ENCODE peak calls at places on chromosomes 2 and 18, in six cellular contexts. A is DND-41, R is neural progenitor cell, H is fibroblast of lung, Z is colonic mucosa, V is endothelial cell of umbilical vein. I is an unnamed sample.

GRCh38 chr2:217538719-217539118 is 464.1 kb downstream of the TNS1 start:
- DNase-seq in Z (no peak), R (no peak), H (peak; percentile 44), V (no peak), A (no peak), I (no peak)

GRCh38 chr18:494602-494983 is 5.9 kb downstream of the COLEC12 start:
- DNase-seq in V (no peak), R (no peak), H (peak; percentile 79), A (no peak), Z (no peak), I (no peak)

GRCh38 chr18:2826581-2826980 is 20.2 kb upstream of the EMILIN2 start:
- DNase-seq in A (no peak), Z (no peak), R (no peak), V (no peak), H (no peak), I (no peak)

GRCh38 chr2:172859821-172860707 is 124.4 kb downstream of the RAPGEF4 start:
- DNase-seq in R (no peak), A (no peak), Z (no peak), V (peak; percentile 68), H (peak; percentile 12), I (no peak)

GRCh38 chr2:239343946-239344856 is 56.6 kb downstream of the HDAC4 start:
- DNase-seq in Z (peak; percentile 12), A (peak; percentile 4), V (no peak), R (no peak), H (peak; percentile 16), I (no peak)

GRCh38 chr2:41414486-41415230 is 633.2 kb upstream of the PKDCC start:
- DNase-seq in R (peak; percentile 83), Z (no peak), A (no peak), H (no peak), V (peak; percentile 39), I (peak; percentile 65)

GRCh38 chr18:32769242-32770180 is 3.3 kb downstream of the KLHL14 start:
- DNase-seq in H (no peak), Z (peak; percentile 16), R (peak; percentile 67), V (no peak), A (no peak), I (peak; percentile 83)

GRCh38 chr2:39942970-39943369 is 163.9 kb upstream of the THUMPD2 start:
- DNase-seq in Z (no peak), A (no peak), R (no peak), V (no peak), H (peak; percentile 83), I (no peak)

GRCh38 chr2:159755788-159756187 is 42.2 kb downstream of the CD302 start:
- DNase-seq in V (peak; percentile 49), R (peak; percentile 18), H (peak; percentile 66), Z (no peak), A (no peak), I (peak; percentile 67)

GRCh38 chr2:10977003-10977402 is 65.3 kb downstream of the KCNF1 start:
- DNase-seq in A (no peak), Z (no peak), H (peak; percentile 20), R (no peak), V (no peak), I (no peak)

GRCh38 chr2:147846382-147847081 is 1.7 kb downstream of the ACVR2A start:
- DNase-seq in V (peak; percentile 51), Z (no peak), R (no peak), A (no peak), H (peak; percentile 12), I (no peak)

GRCh38 chr2:215749092-215749957 is 264.0 kb downstream of the MREG start:
- DNase-seq in Z (no peak), A (no peak), H (peak; percentile 35), R (no peak), V (no peak), I (no peak)

GRCh38 chr2:5022056-5022455 is 670.1 kb upstream of the SOX11 start:
- DNase-seq in Z (no peak), H (no peak), A (no peak), R (no peak), V (no peak), I (no peak)

GRCh38 chr2:147525724-147526489 is 318.9 kb upstream of the ACVR2A start:
- DNase-seq in V (no peak), R (no peak), Z (no peak), A (peak; percentile 49), H (peak; percentile 6), I (no peak)

GRCh38 chr2:74501335-74502071 is 2.1 kb upstream of the LBX2 start:
- DNase-seq in Z (no peak), A (no peak), V (no peak), R (peak; percentile 41), H (no peak), I (peak; percentile 60)

DNA sequence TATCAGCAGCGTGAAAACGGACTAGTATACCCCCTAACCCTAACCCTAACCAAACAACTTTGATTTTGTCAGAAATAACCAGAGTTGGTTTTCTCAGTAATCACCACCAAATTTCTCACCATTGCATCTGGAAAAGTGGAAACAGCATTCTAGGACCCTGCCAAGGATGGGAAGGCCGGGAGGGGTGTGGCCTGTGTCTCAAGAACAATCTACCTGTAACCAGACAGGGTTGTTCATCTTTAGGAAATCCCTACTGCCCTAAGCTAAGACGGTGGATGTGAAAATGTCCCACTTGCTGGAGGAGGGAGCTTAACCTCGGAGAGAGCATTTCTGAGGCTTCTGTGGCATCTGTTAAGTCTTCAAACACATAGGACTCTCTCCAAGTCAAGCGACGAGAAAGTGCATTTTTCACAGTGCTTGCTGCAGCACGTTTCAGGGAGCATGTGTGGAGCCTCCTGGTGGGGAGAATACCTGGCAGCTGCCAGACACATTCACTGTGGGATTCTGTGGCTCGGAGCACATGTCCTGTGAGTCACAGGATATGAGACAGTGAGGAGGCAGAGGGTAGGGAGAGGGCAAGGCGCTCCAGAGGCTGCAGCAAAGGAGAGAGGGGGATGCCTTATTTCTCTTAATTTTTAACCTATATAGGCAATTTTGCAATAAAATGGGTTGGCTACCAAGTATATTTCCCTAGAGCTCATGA is 207.5 kb downstream of the SPP2 start:
- DNase-seq in Z (peak; percentile 37), V (peak; percentile 96), R (peak; percentile 60), A (peak; percentile 80), H (peak; percentile 99), I (peak; percentile 89)
- TF ChIP-seq CTCF in Z (peak; percentile 27), V (peak; percentile 84), R (peak; percentile 52), A (peak; percentile 75), H (peak; percentile 63), I (peak; percentile 76)

DNA sequence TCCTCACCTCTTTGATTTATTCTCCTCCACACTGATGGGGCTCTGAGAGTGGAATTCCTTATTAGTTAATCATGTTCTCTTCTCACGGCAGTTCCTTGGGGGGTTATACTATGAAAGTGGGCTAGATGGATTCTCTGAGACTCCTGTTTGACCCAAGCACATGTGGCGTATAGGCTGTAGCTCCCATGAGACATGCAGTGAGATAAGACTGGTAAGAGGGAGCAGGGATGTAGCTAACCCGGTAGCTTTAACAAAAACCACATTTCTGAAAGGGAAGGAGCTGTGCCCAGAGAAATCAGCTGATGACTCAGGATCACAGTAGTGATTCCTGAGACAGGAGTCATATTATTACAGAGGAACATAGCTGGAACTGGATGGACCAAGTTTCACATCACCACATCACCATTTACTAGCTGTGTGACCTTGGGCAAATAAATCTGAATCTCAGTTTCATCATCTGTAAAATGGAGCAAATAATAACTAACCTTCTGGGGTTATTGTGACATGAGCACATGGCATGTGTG is 82.9 kb downstream of the CRIM1 start:
- DNase-seq in V (peak; percentile 76), H (peak; percentile 99), R (no peak), Z (no peak), A (no peak), I (no peak)
- H3K9ac ChIP-seq in V (no peak overlapping the region), H (no peak overlapping the region), R (no peak overlapping the region), Z (no peak overlapping the region), A (no peak overlapping the region), I (no peak overlapping the region)

DNA sequence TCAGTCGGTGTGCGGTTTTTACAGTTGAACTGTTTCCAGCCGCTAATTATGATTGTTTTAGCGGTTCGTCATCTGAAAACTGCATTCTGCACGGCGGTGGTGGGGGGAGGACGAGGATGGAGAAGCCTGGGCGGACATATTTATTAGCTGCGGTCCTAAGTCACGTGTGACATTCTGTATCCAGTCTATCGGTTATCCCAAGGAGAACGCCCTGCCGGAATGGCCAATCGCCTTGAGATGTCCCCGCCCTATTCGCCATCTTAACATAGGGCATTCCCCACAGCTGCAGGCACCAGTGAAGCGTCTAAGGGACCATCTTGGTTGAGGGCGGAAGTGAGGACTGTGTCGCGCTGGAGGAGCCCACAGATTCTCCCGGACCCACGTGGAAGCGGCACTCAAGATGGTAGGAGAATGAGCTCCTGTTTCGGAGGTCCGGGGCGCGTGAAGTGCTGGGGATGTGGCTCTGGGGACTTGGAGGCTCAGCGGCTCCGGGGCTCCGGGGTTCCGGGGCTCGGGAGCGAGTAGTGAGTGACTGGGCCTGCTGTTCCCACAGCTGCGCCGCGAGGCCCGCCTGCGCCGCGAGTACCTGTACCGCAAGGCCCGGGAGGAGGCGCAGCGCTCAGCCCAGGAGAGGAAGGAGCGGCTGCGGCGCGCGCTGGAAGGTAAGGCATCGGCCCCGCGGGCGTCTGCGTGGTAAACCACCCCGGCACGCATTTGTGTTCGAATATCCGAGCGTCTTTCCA is at the start of gene IMP4:
- DNase-seq in A (peak; percentile 97), H (peak; percentile 100), Z (peak; percentile 98), V (peak; percentile 99), R (peak; percentile 99), I (peak; percentile 98)
- TF ChIP-seq CTCF in A (peak; percentile 37), H (no peak), Z (peak; percentile 15), V (peak; percentile 47), R (peak; percentile 44), I (peak; percentile 65)

DNA sequence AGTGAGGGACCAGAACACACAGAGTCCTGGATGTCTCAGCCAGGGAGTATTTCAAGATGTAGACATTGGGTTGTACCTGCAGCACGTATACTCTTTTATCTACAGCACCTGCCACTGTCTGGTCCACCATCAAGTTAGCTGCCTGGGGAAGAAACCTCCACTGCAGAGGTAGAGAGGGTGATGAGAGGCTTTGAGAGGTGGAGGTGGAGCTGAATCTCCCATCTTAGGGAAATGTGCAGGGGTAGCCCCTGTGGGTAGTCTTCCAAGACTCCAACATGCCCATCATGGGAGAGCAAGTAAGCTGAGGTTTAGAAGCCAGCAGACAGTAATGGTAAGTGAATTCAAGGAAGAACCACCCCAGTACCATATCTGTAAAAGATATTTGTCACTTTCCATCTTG is 93.3 kb upstream of the CELF4 start:
- DNase-seq in R (no peak), Z (no peak), V (no peak), A (no peak), H (no peak), I (no peak)
- H3K9ac ChIP-seq in R (no peak overlapping the region), Z (no peak overlapping the region), V (no peak overlapping the region), A (no peak overlapping the region), H (no peak overlapping the region), I (no peak overlapping the region)

GRCh38 chr2:88690591-88691338 is 708 bp upstream of the RPIA start:
- DNase-seq in H (no peak), Z (peak; percentile 64), V (no peak), R (no peak), A (no peak), I (no peak)
- TF ChIP-seq CTCF in H (no peak), Z (no peak), V (peak; percentile 13), R (peak; percentile 19), A (peak; percentile 32), I (no peak)

GRCh38 chr2:112482309-112483046 is 522 bp downstream of the TTL start:
- DNase-seq in R (peak; percentile 61), H (peak; percentile 62), Z (peak; percentile 40), A (peak; percentile 54), V (peak; percentile 49), I (peak; percentile 75)

GRCh38 chr2:112481050-112481527 is 867 bp upstream of the TTL start:
- DNase-seq in H (peak; percentile 82), A (peak; percentile 88), V (peak; percentile 85), R (peak; percentile 90), Z (peak; percentile 89), I (peak; percentile 94)

GRCh38 chr2:112481528-112482228 is at the start of gene TTL:
- DNase-seq in A (peak; percentile 79), H (peak; percentile 63), Z (peak; percentile 84), R (peak; percentile 91), V (peak; percentile 54), I (peak; percentile 86)

GRCh38 chr2:112483047-112483473 is 1.1 kb downstream of the TTL start:
- DNase-seq in H (peak; percentile 75), V (peak; percentile 60), R (peak; percentile 32), Z (peak; percentile 26), A (peak; percentile 33), I (peak; percentile 58)

GRCh38 chr2:112480540-112481049 is 1.4 kb upstream of the TTL start:
- DNase-seq in R (peak; percentile 22), V (peak; percentile 7), Z (peak; percentile 22), H (no peak), A (no peak), I (no peak)
- H3K9ac ChIP-seq in R (no peak overlapping the region), V (no peak overlapping the region), Z (peak overlapping the region; percentile 76), H (no peak overlapping the region), A (peak overlapping the region; percentile 87), I (no peak overlapping the region)

I was measured in endodermal cell.